ENCODE peak calls at places on chromosomes 2 and 18, in six cellular contexts. One of them, this sample, is unnamed.

GRCh38 chr2:187642498-187642897 is 88.3 kb upstream of the TFPI start:
- DNase-seq in activated gamma-delta T cell treated with anti-CD3 and anti-CD28 coated beads, Interleukin-2, amount 50 U/mL, for 16 hours: no peak
- DNase-seq in NCI-H1092 treated with DMSO at 0.1 percent for 48 hours: no peak
- DNase-seq in activated T-cell treated with anti-CD3 and anti-CD28 coated beads, Interleukin-2, amount 50 U/mL, for 1 hour: no peak
- DNase-seq in COR-L47: no peak
- DNase-seq in DMS153: no peak
- DNase-seq in this sample: no peak

GRCh38 chr2:196592912-196593881 is 46.3 kb upstream of the CCDC150 start:
- DNase-seq in activated gamma-delta T cell treated with anti-CD3 and anti-CD28 coated beads, Interleukin-2, amount 50 U/mL, for 16 hours: no peak
- DNase-seq in activated T-cell treated with anti-CD3 and anti-CD28 coated beads, Interleukin-2, amount 50 U/mL, for 1 hour: no peak
- DNase-seq in COR-L47: peak
- DNase-seq in DMS153: no peak
- DNase-seq in NCI-H1092 treated with DMSO at 0.1 percent for 48 hours: peak
- DNase-seq in this sample: peak

GRCh38 chr2:52931660-52932059 is 835.9 kb upstream of the CHAC2 start:
- DNase-seq in DMS153: no peak
- DNase-seq in COR-L47: no peak
- DNase-seq in NCI-H1092 treated with DMSO at 0.1 percent for 48 hours: no peak
- DNase-seq in activated T-cell treated with anti-CD3 and anti-CD28 coated beads, Interleukin-2, amount 50 U/mL, for 1 hour: no peak
- DNase-seq in activated gamma-delta T cell treated with anti-CD3 and anti-CD28 coated beads, Interleukin-2, amount 50 U/mL, for 16 hours: no peak
- DNase-seq in this sample: no peak

GRCh38 chr2:174866421-174866820 is 102.1 kb upstream of the CHRNA1 start:
- DNase-seq in NCI-H1092 treated with DMSO at 0.1 percent for 48 hours: no peak
- DNase-seq in COR-L47: no peak
- DNase-seq in DMS153: no peak
- DNase-seq in activated gamma-delta T cell treated with anti-CD3 and anti-CD28 coated beads, Interleukin-2, amount 50 U/mL, for 16 hours: no peak
- DNase-seq in activated T-cell treated with anti-CD3 and anti-CD28 coated beads, Interleukin-2, amount 50 U/mL, for 1 hour: no peak
- DNase-seq in this sample: no peak

GRCh38 chr18:10401930-10402329 is 52.5 kb upstream of the APCDD1 start:
- DNase-seq in DMS153: no peak
- DNase-seq in activated T-cell treated with anti-CD3 and anti-CD28 coated beads, Interleukin-2, amount 50 U/mL, for 1 hour: no peak
- DNase-seq in NCI-H1092 treated with DMSO at 0.1 percent for 48 hours: no peak
- DNase-seq in activated gamma-delta T cell treated with anti-CD3 and anti-CD28 coated beads, Interleukin-2, amount 50 U/mL, for 16 hours: no peak
- DNase-seq in COR-L47: no peak
- DNase-seq in this sample: no peak

GRCh38 chr2:232487385-232488096 is at the start of gene ECEL1:
- DNase-seq in DMS153: no peak
- DNase-seq in COR-L47: no peak
- DNase-seq in activated gamma-delta T cell treated with anti-CD3 and anti-CD28 coated beads, Interleukin-2, amount 50 U/mL, for 16 hours: no peak
- DNase-seq in NCI-H1092 treated with DMSO at 0.1 percent for 48 hours: peak
- DNase-seq in activated T-cell treated with anti-CD3 and anti-CD28 coated beads, Interleukin-2, amount 50 U/mL, for 1 hour: no peak
- DNase-seq in this sample: no peak

GRCh38 chr2:19124135-19124534 is 234.3 kb downstream of the OSR1 start:
- DNase-seq in DMS153: no peak
- DNase-seq in activated T-cell treated with anti-CD3 and anti-CD28 coated beads, Interleukin-2, amount 50 U/mL, for 1 hour: no peak
- DNase-seq in activated gamma-delta T cell treated with anti-CD3 and anti-CD28 coated beads, Interleukin-2, amount 50 U/mL, for 16 hours: no peak
- DNase-seq in COR-L47: no peak
- DNase-seq in NCI-H1092 treated with DMSO at 0.1 percent for 48 hours: no peak
- DNase-seq in this sample: peak

GRCh38 chr2:144518744-144519596 is 949 bp downstream of the ZEB2 start:
- DNase-seq in DMS153: no peak
- DNase-seq in activated gamma-delta T cell treated with anti-CD3 and anti-CD28 coated beads, Interleukin-2, amount 50 U/mL, for 16 hours: no peak
- DNase-seq in NCI-H1092 treated with DMSO at 0.1 percent for 48 hours: no peak
- DNase-seq in COR-L47: no peak
- DNase-seq in activated T-cell treated with anti-CD3 and anti-CD28 coated beads, Interleukin-2, amount 50 U/mL, for 1 hour: no peak
- DNase-seq in this sample: no peak

GRCh38 chr18:57437782-57438668 is 2.9 kb downstream of the ONECUT2 start:
- DNase-seq in NCI-H1092 treated with DMSO at 0.1 percent for 48 hours: peak
- DNase-seq in activated T-cell treated with anti-CD3 and anti-CD28 coated beads, Interleukin-2, amount 50 U/mL, for 1 hour: peak
- DNase-seq in activated gamma-delta T cell treated with anti-CD3 and anti-CD28 coated beads, Interleukin-2, amount 50 U/mL, for 16 hours: no peak
- DNase-seq in DMS153: peak
- DNase-seq in COR-L47: peak
- DNase-seq in this sample: no peak

GRCh38 chr18:54222922-54223567 is 1.4 kb downstream of the MBD2 start:
- DNase-seq in NCI-H1092 treated with DMSO at 0.1 percent for 48 hours: peak
- DNase-seq in activated T-cell treated with anti-CD3 and anti-CD28 coated beads, Interleukin-2, amount 50 U/mL, for 1 hour: peak
- DNase-seq in COR-L47: peak
- DNase-seq in DMS153: peak
- DNase-seq in activated gamma-delta T cell treated with anti-CD3 and anti-CD28 coated beads, Interleukin-2, amount 50 U/mL, for 16 hours: peak
- DNase-seq in this sample: no peak

GRCh38 chr2:145186303-145186702 is 666.4 kb upstream of the ZEB2 start:
- DNase-seq in DMS153: no peak
- DNase-seq in activated T-cell treated with anti-CD3 and anti-CD28 coated beads, Interleukin-2, amount 50 U/mL, for 1 hour: no peak
- DNase-seq in activated gamma-delta T cell treated with anti-CD3 and anti-CD28 coated beads, Interleukin-2, amount 50 U/mL, for 16 hours: no peak
- DNase-seq in COR-L47: no peak
- DNase-seq in NCI-H1092 treated with DMSO at 0.1 percent for 48 hours: no peak
- DNase-seq in this sample: no peak

GRCh38 chr18:48133675-48134251 is 203.3 kb upstream of the SMAD2 start:
- DNase-seq in activated gamma-delta T cell treated with anti-CD3 and anti-CD28 coated beads, Interleukin-2, amount 50 U/mL, for 16 hours: no peak
- DNase-seq in NCI-H1092 treated with DMSO at 0.1 percent for 48 hours: peak
- DNase-seq in activated T-cell treated with anti-CD3 and anti-CD28 coated beads, Interleukin-2, amount 50 U/mL, for 1 hour: no peak
- DNase-seq in COR-L47: peak
- DNase-seq in DMS153: peak
- DNase-seq in this sample: no peak

GRCh38 chr2:240556553-240557100 is 1.2 kb downstream of the ANKMY1 start:
- DNase-seq in activated gamma-delta T cell treated with anti-CD3 and anti-CD28 coated beads, Interleukin-2, amount 50 U/mL, for 16 hours: peak
- DNase-seq in activated T-cell treated with anti-CD3 and anti-CD28 coated beads, Interleukin-2, amount 50 U/mL, for 1 hour: peak
- DNase-seq in DMS153: no peak
- DNase-seq in NCI-H1092 treated with DMSO at 0.1 percent for 48 hours: no peak
- DNase-seq in COR-L47: no peak
- DNase-seq in this sample: peak

GRCh38 chr2:188678921-188679320 is 295.3 kb upstream of the COL3A1 start:
- DNase-seq in COR-L47: no peak
- DNase-seq in NCI-H1092 treated with DMSO at 0.1 percent for 48 hours: no peak
- DNase-seq in activated T-cell treated with anti-CD3 and anti-CD28 coated beads, Interleukin-2, amount 50 U/mL, for 1 hour: no peak
- DNase-seq in activated gamma-delta T cell treated with anti-CD3 and anti-CD28 coated beads, Interleukin-2, amount 50 U/mL, for 16 hours: no peak
- DNase-seq in DMS153: no peak
- DNase-seq in this sample: no peak

GRCh38 chr2:165627463-165627862 is 158.0 kb downstream of the CSRNP3 start:
- DNase-seq in COR-L47: no peak
- DNase-seq in DMS153: no peak
- DNase-seq in NCI-H1092 treated with DMSO at 0.1 percent for 48 hours: no peak
- DNase-seq in activated gamma-delta T cell treated with anti-CD3 and anti-CD28 coated beads, Interleukin-2, amount 50 U/mL, for 16 hours: no peak
- DNase-seq in activated T-cell treated with anti-CD3 and anti-CD28 coated beads, Interleukin-2, amount 50 U/mL, for 1 hour: no peak
- DNase-seq in this sample: peak

GRCh38 chr2:187586091-187586632 is 31.9 kb upstream of the TFPI start:
- DNase-seq in COR-L47: no peak
- DNase-seq in NCI-H1092 treated with DMSO at 0.1 percent for 48 hours: no peak
- DNase-seq in activated T-cell treated with anti-CD3 and anti-CD28 coated beads, Interleukin-2, amount 50 U/mL, for 1 hour: no peak
- DNase-seq in activated gamma-delta T cell treated with anti-CD3 and anti-CD28 coated beads, Interleukin-2, amount 50 U/mL, for 16 hours: no peak
- DNase-seq in DMS153: no peak
- DNase-seq in this sample: peak

GRCh38 chr2:215171826-215172225 is 33.4 kb upstream of the ABCA12 start:
- DNase-seq in NCI-H1092 treated with DMSO at 0.1 percent for 48 hours: no peak
- DNase-seq in activated T-cell treated with anti-CD3 and anti-CD28 coated beads, Interleukin-2, amount 50 U/mL, for 1 hour: no peak
- DNase-seq in DMS153: no peak
- DNase-seq in activated gamma-delta T cell treated with anti-CD3 and anti-CD28 coated beads, Interleukin-2, amount 50 U/mL, for 16 hours: no peak
- DNase-seq in COR-L47: no peak
- DNase-seq in this sample: no peak

GRCh38 chr2:212173331-212173730 is 365.3 kb downstream of the ERBB4 start:
- DNase-seq in COR-L47: no peak
- DNase-seq in DMS153: no peak
- DNase-seq in activated T-cell treated with anti-CD3 and anti-CD28 coated beads, Interleukin-2, amount 50 U/mL, for 1 hour: no peak
- DNase-seq in activated gamma-delta T cell treated with anti-CD3 and anti-CD28 coated beads, Interleukin-2, amount 50 U/mL, for 16 hours: no peak
- DNase-seq in NCI-H1092 treated with DMSO at 0.1 percent for 48 hours: no peak
- DNase-seq in this sample: no peak

GRCh38 chr2:134104754-134105153 is 149.1 kb upstream of the MGAT5 start:
- DNase-seq in COR-L47: no peak
- DNase-seq in DMS153: no peak
- DNase-seq in activated T-cell treated with anti-CD3 and anti-CD28 coated beads, Interleukin-2, amount 50 U/mL, for 1 hour: no peak
- DNase-seq in NCI-H1092 treated with DMSO at 0.1 percent for 48 hours: no peak
- DNase-seq in activated gamma-delta T cell treated with anti-CD3 and anti-CD28 coated beads, Interleukin-2, amount 50 U/mL, for 16 hours: no peak
- DNase-seq in this sample: no peak

GRCh38 chr18:77910347-77910746 is 660.7 kb downstream of the GALR1 start:
- DNase-seq in COR-L47: no peak
- DNase-seq in activated T-cell treated with anti-CD3 and anti-CD28 coated beads, Interleukin-2, amount 50 U/mL, for 1 hour: no peak
- DNase-seq in NCI-H1092 treated with DMSO at 0.1 percent for 48 hours: no peak
- DNase-seq in activated gamma-delta T cell treated with anti-CD3 and anti-CD28 coated beads, Interleukin-2, amount 50 U/mL, for 16 hours: no peak
- DNase-seq in DMS153: no peak
- DNase-seq in this sample: no peak

GRCh38 chr2:175844169-175844568 is 157.9 kb downstream of the LNPK start:
- DNase-seq in activated T-cell treated with anti-CD3 and anti-CD28 coated beads, Interleukin-2, amount 50 U/mL, for 1 hour: no peak
- DNase-seq in DMS153: no peak
- DNase-seq in NCI-H1092 treated with DMSO at 0.1 percent for 48 hours: no peak
- DNase-seq in activated gamma-delta T cell treated with anti-CD3 and anti-CD28 coated beads, Interleukin-2, amount 50 U/mL, for 16 hours: no peak
- DNase-seq in COR-L47: no peak
- DNase-seq in this sample: peak

GRCh38 chr2:207073791-207074678 is 91.7 kb downstream of the KLF7 start:
- DNase-seq in DMS153: peak
- DNase-seq in activated T-cell treated with anti-CD3 and anti-CD28 coated beads, Interleukin-2, amount 50 U/mL, for 1 hour: peak
- DNase-seq in NCI-H1092 treated with DMSO at 0.1 percent for 48 hours: peak
- DNase-seq in activated gamma-delta T cell treated with anti-CD3 and anti-CD28 coated beads, Interleukin-2, amount 50 U/mL, for 16 hours: no peak
- DNase-seq in COR-L47: peak
- DNase-seq in this sample: no peak

GRCh38 chr18:44732604-44733003 is 51.9 kb downstream of the SETBP1 start:
- DNase-seq in NCI-H1092 treated with DMSO at 0.1 percent for 48 hours: peak
- DNase-seq in activated gamma-delta T cell treated with anti-CD3 and anti-CD28 coated beads, Interleukin-2, amount 50 U/mL, for 16 hours: no peak
- DNase-seq in COR-L47: no peak
- DNase-seq in activated T-cell treated with anti-CD3 and anti-CD28 coated beads, Interleukin-2, amount 50 U/mL, for 1 hour: no peak
- DNase-seq in DMS153: peak
- DNase-seq in this sample: peak

GRCh38 chr18:47050468-47050867 is 15.0 kb upstream of the ELOA2 start:
- DNase-seq in NCI-H1092 treated with DMSO at 0.1 percent for 48 hours: peak
- DNase-seq in activated gamma-delta T cell treated with anti-CD3 and anti-CD28 coated beads, Interleukin-2, amount 50 U/mL, for 16 hours: no peak
- DNase-seq in COR-L47: peak
- DNase-seq in activated T-cell treated with anti-CD3 and anti-CD28 coated beads, Interleukin-2, amount 50 U/mL, for 1 hour: no peak
- DNase-seq in DMS153: no peak
- DNase-seq in this sample: peak

GRCh38 chr2:169462896-169463695 is 16.2 kb upstream of the BBS5 start:
- DNase-seq in DMS153: no peak
- DNase-seq in NCI-H1092 treated with DMSO at 0.1 percent for 48 hours: no peak
- DNase-seq in COR-L47: peak
- DNase-seq in activated gamma-delta T cell treated with anti-CD3 and anti-CD28 coated beads, Interleukin-2, amount 50 U/mL, for 16 hours: no peak
- DNase-seq in activated T-cell treated with anti-CD3 and anti-CD28 coated beads, Interleukin-2, amount 50 U/mL, for 1 hour: no peak
- DNase-seq in this sample: peak

GRCh38 chr2:9474361-9475117 is at the start of gene IAH1:
- DNase-seq in activated T-cell treated with anti-CD3 and anti-CD28 coated beads, Interleukin-2, amount 50 U/mL, for 1 hour: peak
- DNase-seq in activated gamma-delta T cell treated with anti-CD3 and anti-CD28 coated beads, Interleukin-2, amount 50 U/mL, for 16 hours: peak
- DNase-seq in COR-L47: peak
- DNase-seq in NCI-H1092 treated with DMSO at 0.1 percent for 48 hours: peak
- DNase-seq in DMS153: peak
- DNase-seq in this sample: peak